ENCODE peak calls at places on chromosomes 4 and X, in ten cellular contexts. B is heart left ventricle, T is WERI-Rb-1, Y is GM12878, D is Peyer's patch, U is HCT116, P is fibroblast of lung, Q is H1, G is lower lobe of right lung, H is cardiac muscle cell. E is an unnamed sample.

GRCh38 chr4:179750374-179750773 is 2308.1 kb upstream of the AGA start:
- DNase-seq in B (no peak), T (no peak), Y (no peak), D (no peak), U (no peak), P (peak), Q (no peak), G (no peak), H (no peak), E (no peak)

GRCh38 chrX:136453771-136454170 is 34.0 kb upstream of the BRS3 start:
- DNase-seq in B (no peak), T (no peak), Y (no peak), D (no peak), U (no peak), P (no peak), Q (no peak), G (no peak), H (no peak), E (no peak)

GRCh38 chrX:123590842-123591491 is 141.9 kb downstream of the THOC2 start:
- DNase-seq in B (no peak), T (no peak), Y (peak), D (no peak), U (no peak), P (peak), Q (no peak), G (no peak), H (peak), E (no peak)

GRCh38 chrX:40484408-40485091 is 96.2 kb upstream of the ATP6AP2 start:
- DNase-seq in B (no peak), T (no peak), Y (no peak), D (no peak), U (no peak), P (no peak), Q (no peak), G (no peak), H (peak), E (no peak)

GRCh38 chr4:5474756-5475155 is 233.6 kb downstream of the EVC2 start:
- DNase-seq in B (no peak), T (no peak), Y (no peak), D (no peak), U (no peak), P (no peak), Q (no peak), G (no peak), H (peak), E (no peak)

GRCh38 chr4:40940317-40940720 is 190.6 kb downstream of the NSUN7 start:
- DNase-seq in B (peak), T (no peak), Y (no peak), D (no peak), U (no peak), P (peak), Q (no peak), G (no peak), H (peak), E (no peak)

GRCh38 chrX:80354966-80355465 is 65.2 kb upstream of the TENT5D start:
- DNase-seq in B (no peak), T (no peak), Y (no peak), D (no peak), U (no peak), P (no peak), Q (no peak), G (no peak), H (no peak), E (no peak)

GRCh38 chr4:114384629-114385028 is 214.0 kb upstream of the UGT8 start:
- DNase-seq in B (no peak), T (no peak), Y (no peak), D (no peak), U (peak), P (peak), Q (no peak), G (no peak), H (peak), E (no peak)

GRCh38 chr4:123444298-123444731 is 47.7 kb downstream of the SPRY1 start:
- DNase-seq in B (peak), T (peak), Y (peak), D (peak), U (no peak), P (peak), Q (peak), G (no peak), H (peak), E (no peak)

GRCh38 chrX:114675365-114675764 is 91.5 kb downstream of the HTR2C start:
- DNase-seq in B (no peak), T (no peak), Y (no peak), D (no peak), U (no peak), P (peak), Q (no peak), G (no peak), H (no peak), E (no peak)

GRCh38 chr4:56907009-56907408 is 691 bp upstream of the REST start:
- DNase-seq in B (no peak), T (peak), Y (no peak), D (no peak), U (no peak), P (no peak), Q (peak), G (no peak), H (no peak), E (no peak)

GRCh38 chrX:136271300-136271699 is 20.1 kb upstream of the MAP7D3 start:
- DNase-seq in B (no peak), T (no peak), Y (no peak), D (no peak), U (no peak), P (no peak), Q (no peak), G (no peak), H (no peak), E (no peak)

GRCh38 chr4:104469794-104470193 is 24.9 kb downstream of the CXXC4 start:
- DNase-seq in B (no peak), T (no peak), Y (no peak), D (no peak), U (no peak), P (no peak), Q (no peak), G (no peak), H (no peak), E (no peak)

GRCh38 chrX:69128573-69128972 is 36.7 kb downstream of the PJA1 start:
- DNase-seq in B (no peak), T (no peak), Y (no peak), D (no peak), U (no peak), P (no peak), Q (peak), G (peak), H (peak), E (no peak)

GRCh38 chrX:26442340-26442739 is 226.4 kb downstream of the MAGEB5 start:
- DNase-seq in B (no peak), T (peak), Y (no peak), D (no peak), U (peak), P (peak), Q (no peak), G (no peak), H (peak), E (no peak)

GRCh38 chrX:8783100-8784098 is 17.8 kb downstream of the FAM9A start:
- DNase-seq in B (no peak), T (no peak), Y (no peak), D (no peak), U (no peak), P (no peak), Q (peak), G (no peak), H (peak), E (no peak)

GRCh38 chrX:13669246-13669689 is 16.3 kb downstream of the TCEANC start:
- DNase-seq in B (peak), T (no peak), Y (peak), D (peak), U (peak), P (peak), Q (no peak), G (peak), H (peak), E (no peak)

GRCh38 chrX:68935362-68935761 is 106.5 kb downstream of the EFNB1 start:
- DNase-seq in B (no peak), T (no peak), Y (no peak), D (no peak), U (no peak), P (no peak), Q (no peak), G (no peak), H (no peak), E (no peak)

GRCh38 chrX:131366387-131366786 is 77.3 kb upstream of the IGSF1 start:
- DNase-seq in B (no peak), T (no peak), Y (no peak), D (no peak), U (no peak), P (peak), Q (no peak), G (no peak), H (no peak), E (no peak)

GRCh38 chr4:26076000-26076587 is 162.1 kb downstream of the SMIM20 start:
- DNase-seq in B (no peak), T (no peak), Y (peak), D (no peak), U (no peak), P (peak), Q (no peak), G (no peak), H (peak), E (no peak)

GRCh38 chr4:8674311-8674885 is 81.8 kb downstream of the CPZ start:
- DNase-seq in B (no peak), T (no peak), Y (no peak), D (no peak), U (no peak), P (no peak), Q (no peak), G (no peak), H (no peak), E (no peak)

GRCh38 chr4:105140684-105141490 is 5.8 kb upstream of the TET2 start:
- DNase-seq in B (peak), T (peak), Y (no peak), D (no peak), U (no peak), P (peak), Q (no peak), G (no peak), H (peak), E (no peak)

GRCh38 chr4:113908829-113909228 is 70.6 kb downstream of the ARSJ start:
- DNase-seq in B (no peak), T (no peak), Y (no peak), D (no peak), U (no peak), P (peak), Q (no peak), G (no peak), H (no peak), E (no peak)

GRCh38 chr4:94274912-94275311 is 67.2 kb downstream of the SMARCAD1 start:
- DNase-seq in B (no peak), T (no peak), Y (no peak), D (no peak), U (no peak), P (peak), Q (no peak), G (no peak), H (no peak), E (no peak)

GRCh38 chrX:47623540-47624027 is 3.9 kb upstream of the SYN1 start:
- DNase-seq in B (peak), T (no peak), Y (no peak), D (no peak), U (no peak), P (peak), Q (peak), G (peak), H (peak), E (no peak)

GRCh38 chr4:113541933-113542332 is 219.6 kb downstream of the CAMK2D start:
- DNase-seq in B (no peak), T (no peak), Y (no peak), D (no peak), U (no peak), P (no peak), Q (no peak), G (no peak), H (no peak), E (no peak)

GRCh38 chr4:99653921-99654890 is 3.4 kb downstream of the C4orf54 start:
- DNase-seq in B (no peak), T (no peak), Y (no peak), D (no peak), U (no peak), P (no peak), Q (no peak), G (no peak), H (no peak), E (no peak)

GRCh38 chrX:103685396-103685795 is 1.1 kb downstream of the MORF4L2 start:
- DNase-seq in B (no peak), T (no peak), Y (no peak), D (no peak), U (no peak), P (peak), Q (no peak), G (no peak), H (peak), E (no peak)

GRCh38 chr4:166003811-166004210 is 130.8 kb downstream of the TLL1 start:
- DNase-seq in B (no peak), T (no peak), Y (no peak), D (no peak), U (no peak), P (no peak), Q (no peak), G (no peak), H (no peak), E (no peak)

GRCh38 chrX:138925330-138925729 is 213.8 kb upstream of the FGF13 start:
- DNase-seq in B (no peak), T (no peak), Y (no peak), D (no peak), U (no peak), P (peak), Q (no peak), G (no peak), H (peak), E (no peak)

GRCh38 chrX:41779058-41779564 is 55.1 kb downstream of the GPR82 start:
- DNase-seq in B (no peak), T (no peak), Y (no peak), D (no peak), U (peak), P (peak), Q (no peak), G (no peak), H (peak), E (no peak)

GRCh38 chr4:94961420-94961819 is 203.7 kb downstream of the BMPR1B start:
- DNase-seq in B (no peak), T (no peak), Y (no peak), D (no peak), U (no peak), P (peak), Q (no peak), G (no peak), H (peak), E (no peak)

GRCh38 chrX:15605233-15605632 is 4.5 kb upstream of the ACE2 start:
- DNase-seq in B (no peak), T (no peak), Y (no peak), D (no peak), U (no peak), P (no peak), Q (no peak), G (no peak), H (no peak), E (no peak)

GRCh38 chr4:10582059-10582686 is 102.4 kb downstream of the CLNK start:
- DNase-seq in B (peak), T (peak), Y (no peak), D (no peak), U (peak), P (peak), Q (no peak), G (no peak), H (peak), E (no peak)

GRCh38 chr4:10581022-10581421 is 103.5 kb downstream of the CLNK start:
- DNase-seq in B (no peak), T (no peak), Y (no peak), D (no peak), U (no peak), P (no peak), Q (no peak), G (no peak), H (no peak), E (no peak)

GRCh38 chr4:10587296-10587695 is 97.3 kb downstream of the CLNK start:
- DNase-seq in B (no peak), T (no peak), Y (no peak), D (no peak), U (no peak), P (no peak), Q (no peak), G (no peak), H (no peak), E (no peak)

GRCh38 chr4:10582966-10583365 is 101.6 kb downstream of the CLNK start:
- DNase-seq in B (no peak), T (no peak), Y (no peak), D (no peak), U (no peak), P (no peak), Q (no peak), G (no peak), H (no peak), E (no peak)

DNA sequence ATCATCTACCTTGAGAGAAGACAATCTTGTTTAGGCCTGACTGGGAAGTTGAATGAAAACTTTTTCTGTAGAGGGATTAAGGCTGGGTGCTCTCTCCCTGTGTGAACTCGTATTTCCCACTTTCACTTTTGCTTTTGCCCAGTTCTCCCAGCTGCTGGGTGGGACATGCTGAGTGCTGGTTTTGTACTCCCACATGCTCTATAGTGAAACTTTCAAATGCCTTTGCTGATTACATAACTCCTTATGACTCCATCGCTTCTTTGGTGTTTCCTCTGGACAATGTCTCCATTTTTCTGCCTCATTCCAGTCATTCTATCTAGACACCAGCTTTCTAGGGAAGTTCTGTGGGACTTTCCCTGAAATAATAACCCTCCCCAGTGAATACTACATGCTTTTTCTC is 100.5 kb downstream of the CLNK start:
- DNase-seq in B (peak), T (no peak), Y (peak), D (no peak), U (no peak), P (peak), Q (no peak), G (no peak), H (peak), E (no peak)
- H3K4me3 ChIP-seq in B (no peak), T (no peak), Y (peak), D (no peak), U (no peak), P (peak), Q (no peak), G (peak), H (no peak), E (peak)

DNA sequence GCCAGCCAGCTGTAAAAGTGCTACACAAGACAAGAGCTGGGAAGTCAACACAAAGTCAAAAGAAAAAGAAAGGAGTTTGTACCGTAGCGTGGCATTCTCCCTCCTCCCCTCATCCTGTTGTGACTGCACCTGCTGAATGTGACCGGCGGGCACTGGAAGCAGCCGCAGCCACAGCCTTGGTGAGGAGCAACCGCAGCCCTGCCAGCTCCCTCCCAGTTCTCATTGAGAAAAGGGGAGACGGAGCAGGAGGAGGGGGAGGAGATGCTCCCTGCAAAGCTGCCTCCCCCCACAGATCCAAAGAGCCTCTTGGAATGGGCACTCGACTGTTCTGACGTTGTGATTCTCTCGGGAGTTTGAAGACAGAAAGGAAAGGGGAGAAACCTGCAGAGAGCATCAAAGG is 429.9 kb downstream of the MAPK10 start:
- DNase-seq in B (no peak), T (no peak), Y (no peak), D (peak), U (no peak), P (no peak), Q (peak), G (peak), H (no peak), E (no peak)
- H3K27ac ChIP-seq in B (peak), T (no peak), Y (no peak), D (peak), U (no peak), P (no peak), Q (no peak), G (peak), H (no peak), E (no peak)

DNA sequence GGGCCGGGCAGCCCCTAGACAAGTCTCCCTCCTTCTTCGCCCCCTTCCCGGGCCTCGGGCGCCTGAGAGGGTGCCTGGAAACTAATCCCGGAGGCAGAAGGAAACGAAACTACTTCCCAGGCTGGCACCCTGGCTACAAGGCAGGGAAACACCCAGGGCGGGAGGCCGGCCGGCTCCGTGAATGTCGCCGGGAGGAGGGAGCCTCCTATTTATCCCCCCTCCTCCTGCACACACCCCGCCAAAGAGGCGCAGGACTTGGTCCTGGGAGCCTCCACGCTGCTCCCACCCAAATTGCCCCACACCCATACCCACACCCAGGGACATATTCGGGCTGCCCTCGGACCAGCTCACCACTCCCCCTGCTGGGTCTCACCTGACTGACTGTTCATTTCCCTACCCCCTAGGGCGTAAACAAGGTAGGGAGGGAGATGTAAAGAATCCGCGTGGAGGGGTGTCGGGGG is at the start of gene BTC:
- DNase-seq in B (peak), T (peak), Y (no peak), D (peak), U (peak), P (peak), Q (peak), G (peak), H (peak), E (peak)
- TF ChIP-seq CTCF in B (no peak), T (peak), Y (no peak), D (peak), U (peak), P (peak), Q (peak), G (peak), H (peak), E (peak)

GRCh38 chrX:48720580-48721240 is 24.2 kb downstream of the SUV39H1 start:
- DNase-seq in B (no peak), T (no peak), Y (no peak), D (no peak), U (no peak), P (no peak), Q (no peak), G (no peak), H (no peak), E (no peak)
- H3K4me3 ChIP-seq in B (no peak), T (no peak), Y (no peak), D (no peak), U (no peak), P (no peak), Q (no peak), G (no peak), H (no peak), E (no peak)

GRCh38 chrX:48736878-48737212 is 24.7 kb upstream of the GLOD5 start:
- DNase-seq in B (no peak), T (no peak), Y (no peak), D (no peak), U (no peak), P (no peak), Q (no peak), G (no peak), H (no peak), E (no peak)

GRCh38 chrX:48737940-48738339 is 23.6 kb upstream of the GLOD5 start:
- DNase-seq in B (no peak), T (peak), Y (no peak), D (no peak), U (no peak), P (no peak), Q (no peak), G (no peak), H (no peak), E (no peak)

GRCh38 chrX:48741834-48742233 is 19.7 kb upstream of the GLOD5 start:
- DNase-seq in B (no peak), T (no peak), Y (no peak), D (no peak), U (no peak), P (no peak), Q (no peak), G (no peak), H (no peak), E (no peak)

GRCh38 chrX:48737213-48737938 is 24.2 kb upstream of the GLOD5 start:
- DNase-seq in B (peak), T (peak), Y (peak), D (peak), U (peak), P (peak), Q (peak), G (peak), H (peak), E (peak)

GRCh38 chrX:48736303-48736702 is 25.2 kb upstream of the GLOD5 start:
- DNase-seq in B (no peak), T (no peak), Y (no peak), D (no peak), U (no peak), P (no peak), Q (no peak), G (no peak), H (no peak), E (no peak)
- H3K27ac ChIP-seq in B (no peak), T (no peak), Y (peak), D (no peak), U (peak), P (no peak), Q (no peak), G (no peak), H (no peak), E (no peak)

GRCh38 chr4:88007304-88008132 is at the start of gene PKD2:
- DNase-seq in B (peak), T (peak), Y (no peak), D (peak), U (peak), P (peak), Q (peak), G (peak), H (peak), E (peak)
- TF ChIP-seq CTCF in B (no peak), T (no peak), Y (no peak), D (no peak), U (no peak), P (no peak), Q (no peak), G (no peak), H (no peak), E (no peak)

E was measured in thoracic aorta.